ENCODE peak calls at places on chromosomes 2 and 18, in eight cellular contexts. M is Peyer's patch, D is testis, P is stomach, N is hepatocyte, Y is fibroblast of mammary gland, G is fibroblast of pulmonary artery, C is fibroblast of lung. R is an unnamed sample.

GRCh38 chr2:121662651-121663050 is 13.4 kb upstream of the CLASP1 start:
- DNase-seq in Y (no peak), C (peak; percentile 13), P (no peak), N (no peak), D (no peak), M (no peak), G (no peak), R (no peak)

GRCh38 chr2:71879509-71880184 is 268.0 kb downstream of the CYP26B1 start:
- DNase-seq in P (no peak), C (no peak), Y (no peak), D (no peak), G (no peak), N (no peak), M (peak; percentile 37), R (no peak)

GRCh38 chr2:238114851-238115660 is 14.9 kb downstream of the ESPNL start:
- DNase-seq in Y (no peak), G (no peak), N (no peak), M (no peak), C (no peak), D (no peak), P (no peak), R (no peak)

GRCh38 chr2:185433824-185434223 is 304.8 kb upstream of the FSIP2 start:
- DNase-seq in Y (peak; percentile 5), C (peak; percentile 94), M (no peak), D (no peak), P (no peak), G (peak; percentile 33), N (no peak), R (no peak)

GRCh38 chr2:154264024-154264423 is 392.3 kb downstream of the GALNT13 start:
- DNase-seq in C (no peak), Y (no peak), N (peak; percentile 16), P (no peak), M (no peak), D (no peak), G (no peak), R (no peak)

GRCh38 chr2:108243566-108243965 is 3.8 kb downstream of the SULT1C3 start:
- DNase-seq in G (no peak), D (no peak), P (no peak), N (no peak), M (no peak), Y (peak; percentile 88), C (no peak), R (no peak)

GRCh38 chr2:780581-780980 is 103.4 kb upstream of the TMEM18 start:
- DNase-seq in G (no peak), N (no peak), C (no peak), D (no peak), P (no peak), Y (no peak), M (no peak), R (no peak)

GRCh38 chr2:42329779-42330178 is 31.2 kb downstream of the COX7A2L start:
- DNase-seq in C (no peak), P (no peak), Y (no peak), M (no peak), G (no peak), D (no peak), N (no peak), R (no peak)

GRCh38 chr18:54740146-54740844 is 88.0 kb upstream of the RAB27B start:
- DNase-seq in N (no peak), M (no peak), C (peak; percentile 66), Y (peak; percentile 82), G (peak; percentile 66), P (no peak), D (no peak), R (no peak)

GRCh38 chr18:80022613-80023012 is 11.6 kb upstream of the RBFA start:
- DNase-seq in M (no peak), P (no peak), D (no peak), C (peak; percentile 27), G (peak; percentile 44), Y (peak; percentile 41), N (no peak), R (no peak)

GRCh38 chr2:161990036-161990435 is 84.0 kb downstream of the DPP4 start:
- DNase-seq in C (no peak), N (no peak), M (no peak), D (no peak), Y (no peak), G (no peak), P (no peak), R (no peak)

GRCh38 chr2:226965376-226965775 is 129.5 kb downstream of the RHBDD1 start:
- DNase-seq in D (no peak), N (no peak), M (no peak), Y (no peak), C (peak; percentile 77), G (no peak), P (no peak), R (no peak)

GRCh38 chr2:44753552-44754285 is 187.8 kb upstream of the SIX3 start:
- DNase-seq in G (no peak), D (no peak), M (no peak), N (no peak), P (no peak), C (peak; percentile 73), Y (peak; percentile 39), R (no peak)

GRCh38 chr18:25230658-25231326 is 121.2 kb downstream of the ZNF521 start:
- DNase-seq in M (peak; percentile 63), C (peak; percentile 90), P (peak; percentile 60), N (peak; percentile 39), D (peak; percentile 67), G (peak; percentile 89), Y (peak; percentile 91), R (no peak)

GRCh38 chr2:147174824-147175254 is 670.0 kb upstream of the ACVR2A start:
- DNase-seq in Y (no peak), N (no peak), P (no peak), M (no peak), D (no peak), G (no peak), C (no peak), R (no peak)

GRCh38 chr2:147181351-147182029 is 663.3 kb upstream of the ACVR2A start:
- DNase-seq in D (no peak), M (no peak), N (no peak), C (no peak), G (no peak), Y (no peak), P (no peak), R (no peak)

GRCh38 chr2:147173798-147174197 is 671.0 kb upstream of the ACVR2A start:
- DNase-seq in G (no peak), P (no peak), N (no peak), C (no peak), Y (no peak), M (no peak), D (no peak), R (no peak)

GRCh38 chr2:147173186-147173575 is 671.6 kb upstream of the ACVR2A start:
- DNase-seq in G (peak; percentile 11), C (peak; percentile 66), M (no peak), D (no peak), P (no peak), Y (peak; percentile 68), N (peak; percentile 21), R (no peak)

DNA sequence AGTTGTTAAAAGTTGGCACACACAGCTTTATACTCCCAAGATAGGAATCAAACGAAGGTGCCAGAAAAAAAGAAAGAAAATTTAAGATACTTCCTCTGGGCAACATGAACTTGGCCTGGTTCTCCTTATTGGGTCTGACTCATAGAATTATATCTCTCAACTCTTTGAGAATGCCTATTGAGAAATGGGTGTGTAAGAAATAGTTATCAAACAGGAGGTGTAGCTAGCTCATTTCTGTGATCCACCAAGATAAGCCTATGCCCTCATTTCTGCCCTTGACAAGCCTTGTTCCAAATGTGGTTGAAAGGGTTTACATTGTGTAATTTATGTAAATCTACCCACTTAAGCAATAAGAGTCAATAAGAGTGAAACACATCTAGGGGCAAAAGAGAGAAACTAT is 667.4 kb upstream of the ACVR2A start:
- DNase-seq in G (peak; percentile 13), D (no peak), C (peak; percentile 47), N (no peak), P (no peak), Y (peak; percentile 26), M (no peak), R (no peak)
- TF ChIP-seq CTCF in G (no peak), D (no peak), C (no peak), N (no peak), P (no peak), Y (no peak), M (no peak), R (no peak)

DNA sequence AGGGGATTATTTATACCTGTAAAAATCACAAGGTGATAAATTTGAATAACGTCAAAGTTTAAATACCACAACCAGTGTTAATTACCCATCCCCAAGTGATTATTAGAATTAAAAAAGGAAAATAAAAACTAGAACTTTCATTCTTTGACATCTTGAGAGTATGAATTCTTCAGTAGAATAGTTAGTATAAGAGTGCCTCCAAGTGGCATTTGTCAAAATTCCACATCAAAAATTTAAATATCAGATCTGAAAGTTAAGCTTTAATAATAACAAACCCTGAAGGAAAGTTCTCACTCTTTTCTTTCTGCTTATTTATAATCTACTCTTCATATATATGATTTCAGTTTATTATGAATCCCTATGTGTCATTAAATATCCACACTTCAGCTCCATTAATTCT is 273.7 kb upstream of the KYNU start:
- DNase-seq in M (no peak), C (no peak), Y (no peak), N (no peak), P (no peak), G (peak; percentile 18), D (no peak), R (no peak)
- TF ChIP-seq CTCF in M (no peak), C (peak; percentile 15), Y (no peak), N (peak; percentile 49), P (no peak), G (peak; percentile 15), D (no peak), R (peak; percentile 71)

DNA sequence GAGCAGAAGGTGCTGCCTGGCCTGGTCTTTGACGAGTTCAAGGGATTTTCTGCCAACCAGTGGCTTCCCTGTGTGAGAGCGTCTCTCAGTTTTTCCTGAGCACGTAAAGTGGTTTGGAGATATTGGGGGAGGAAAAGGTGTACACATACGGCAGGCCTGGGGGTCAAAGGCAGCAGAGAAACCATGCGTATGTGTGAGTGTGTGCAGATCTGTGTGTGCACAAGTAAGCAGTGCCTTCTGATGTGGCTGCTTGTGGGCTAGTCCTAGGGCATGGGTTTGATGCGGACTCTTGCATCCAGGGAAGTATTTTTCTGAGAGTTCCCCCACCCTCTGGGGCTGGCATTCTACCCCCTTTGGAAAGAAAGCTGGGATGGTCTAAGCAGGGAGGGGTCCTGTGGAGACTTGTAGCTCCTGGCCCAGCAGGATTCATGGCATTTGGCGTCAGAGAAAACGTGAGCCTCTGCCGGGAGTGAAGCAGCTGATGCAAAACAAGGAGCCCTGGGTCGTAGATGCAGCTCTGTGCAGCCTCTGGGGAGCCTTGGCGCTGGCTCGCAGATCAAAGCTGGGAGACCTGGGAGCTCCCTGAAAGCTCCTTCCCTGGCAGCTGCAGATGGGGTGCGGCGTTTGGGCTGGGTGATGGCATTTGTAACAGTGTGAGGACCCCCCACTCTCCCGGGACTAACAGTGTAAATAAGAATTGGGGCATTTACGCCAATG is 148.2 kb downstream of the KLHL29 start:
- DNase-seq in M (no peak), P (no peak), Y (no peak), C (no peak), N (no peak), D (no peak), G (no peak), R (no peak)
- TF ChIP-seq CTCF in M (no peak), P (no peak), Y (no peak), C (no peak), N (no peak), D (no peak), G (no peak), R (no peak)

DNA sequence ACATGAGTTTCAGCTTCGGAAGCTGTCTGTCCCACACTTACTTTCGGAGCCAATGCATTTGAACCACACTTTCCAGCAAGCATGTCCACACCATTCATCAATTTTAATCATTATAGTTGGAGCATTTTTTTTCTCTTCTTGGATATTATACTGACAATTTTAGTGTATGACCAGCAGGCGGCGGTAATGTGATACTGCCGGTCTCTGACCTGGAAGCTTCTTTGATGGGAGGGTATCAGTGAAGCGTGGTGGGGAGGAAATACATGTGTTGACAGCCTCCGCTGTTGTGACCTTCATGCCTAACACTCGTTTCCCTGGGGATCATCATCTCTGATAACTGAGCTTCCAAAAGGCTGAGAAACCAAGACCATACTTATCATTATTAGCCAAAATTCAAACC is 231.7 kb downstream of the GBX2 start:
- DNase-seq in M (peak; percentile 13), D (no peak), N (no peak), G (peak; percentile 22), Y (peak; percentile 18), P (peak; percentile 2), C (no peak), R (no peak)
- TF ChIP-seq CTCF in M (no peak), D (peak; percentile 41), N (peak; percentile 35), G (peak; percentile 47), Y (peak; percentile 39), P (no peak), C (peak; percentile 46), R (peak; percentile 54)

R was measured in osteocyte.